ENCODE peak calls at places on chromosome 9, in ten cellular contexts. One of them, this sample, is unnamed.

GRCh38 chr9:68931821-68932220 is 82.1 kb downstream of the PRKACG start:
- DNase-seq in fibroblast of pulmonary artery: no peak
- DNase-seq in AG10803: no peak
- DNase-seq in dorsolateral prefrontal cortex: no peak
- DNase-seq in fibroblast of the aortic adventitia: no peak
- DNase-seq in tibial nerve: no peak
- DNase-seq in SK-N-SH: no peak
- DNase-seq in AG09309: no peak
- DNase-seq in epithelial cell of esophagus: no peak
- DNase-seq in PC-3: no peak
- DNase-seq in this sample: no peak

GRCh38 chr9:8364021-8364782 is 564.6 kb upstream of the DMAC1 start:
- DNase-seq in fibroblast of pulmonary artery: no peak
- DNase-seq in AG10803: no peak
- DNase-seq in dorsolateral prefrontal cortex: peak
- DNase-seq in fibroblast of the aortic adventitia: no peak
- DNase-seq in tibial nerve: no peak
- DNase-seq in SK-N-SH: no peak
- DNase-seq in AG09309: no peak
- DNase-seq in epithelial cell of esophagus: no peak
- DNase-seq in PC-3: no peak
- DNase-seq in this sample: no peak

GRCh38 chr9:88460583-88461332 is 72.5 kb downstream of the SPIN1 start:
- DNase-seq in fibroblast of pulmonary artery: no peak
- DNase-seq in AG10803: peak
- DNase-seq in dorsolateral prefrontal cortex: no peak
- DNase-seq in fibroblast of the aortic adventitia: no peak
- DNase-seq in tibial nerve: no peak
- DNase-seq in SK-N-SH: no peak
- DNase-seq in AG09309: no peak
- DNase-seq in epithelial cell of esophagus: peak
- DNase-seq in PC-3: peak
- DNase-seq in this sample: no peak

GRCh38 chr9:134814598-134815215 is 65.9 kb upstream of the FCN2 start:
- DNase-seq in fibroblast of pulmonary artery: peak
- DNase-seq in AG10803: peak
- DNase-seq in dorsolateral prefrontal cortex: no peak
- DNase-seq in fibroblast of the aortic adventitia: peak
- DNase-seq in tibial nerve: no peak
- DNase-seq in SK-N-SH: no peak
- DNase-seq in AG09309: peak
- DNase-seq in epithelial cell of esophagus: no peak
- DNase-seq in PC-3: peak
- DNase-seq in this sample: no peak

GRCh38 chr9:130432362-130432761 is 12.4 kb upstream of the ASS1 start:
- DNase-seq in fibroblast of pulmonary artery: no peak
- DNase-seq in AG10803: no peak
- DNase-seq in dorsolateral prefrontal cortex: no peak
- DNase-seq in fibroblast of the aortic adventitia: no peak
- DNase-seq in tibial nerve: no peak
- DNase-seq in SK-N-SH: peak
- DNase-seq in AG09309: no peak
- DNase-seq in epithelial cell of esophagus: no peak
- DNase-seq in PC-3: peak
- DNase-seq in this sample: no peak

GRCh38 chr9:757246-757881 is 84.1 kb upstream of the DMRT1 start:
- DNase-seq in fibroblast of pulmonary artery: peak
- DNase-seq in AG10803: peak
- DNase-seq in dorsolateral prefrontal cortex: no peak
- DNase-seq in fibroblast of the aortic adventitia: peak
- DNase-seq in tibial nerve: no peak
- DNase-seq in SK-N-SH: peak
- DNase-seq in AG09309: peak
- DNase-seq in epithelial cell of esophagus: peak
- DNase-seq in PC-3: peak
- DNase-seq in this sample: no peak

GRCh38 chr9:130627051-130627450 is 37.3 kb upstream of the PRDM12 start:
- DNase-seq in fibroblast of pulmonary artery: no peak
- DNase-seq in AG10803: no peak
- DNase-seq in dorsolateral prefrontal cortex: no peak
- DNase-seq in fibroblast of the aortic adventitia: no peak
- DNase-seq in tibial nerve: no peak
- DNase-seq in SK-N-SH: no peak
- DNase-seq in AG09309: no peak
- DNase-seq in epithelial cell of esophagus: no peak
- DNase-seq in PC-3: no peak
- DNase-seq in this sample: no peak

GRCh38 chr9:32395483-32396216 is 11.2 kb downstream of the ACO1 start:
- DNase-seq in fibroblast of pulmonary artery: peak
- DNase-seq in AG10803: peak
- DNase-seq in dorsolateral prefrontal cortex: no peak
- DNase-seq in fibroblast of the aortic adventitia: peak
- DNase-seq in tibial nerve: peak
- DNase-seq in SK-N-SH: peak
- DNase-seq in AG09309: peak
- DNase-seq in epithelial cell of esophagus: peak
- DNase-seq in PC-3: peak
- DNase-seq in this sample: peak

GRCh38 chr9:129726322-129727160 is 26.3 kb downstream of the PTGES start:
- DNase-seq in fibroblast of pulmonary artery: peak
- DNase-seq in AG10803: peak
- DNase-seq in dorsolateral prefrontal cortex: peak
- DNase-seq in fibroblast of the aortic adventitia: peak
- DNase-seq in tibial nerve: peak
- DNase-seq in SK-N-SH: peak
- DNase-seq in AG09309: no peak
- DNase-seq in epithelial cell of esophagus: peak
- DNase-seq in PC-3: peak
- DNase-seq in this sample: peak

GRCh38 chr9:110933350-110934001 is 104.8 kb downstream of the LPAR1 start:
- DNase-seq in fibroblast of pulmonary artery: no peak
- DNase-seq in AG10803: peak
- DNase-seq in dorsolateral prefrontal cortex: no peak
- DNase-seq in fibroblast of the aortic adventitia: peak
- DNase-seq in tibial nerve: no peak
- DNase-seq in SK-N-SH: no peak
- DNase-seq in AG09309: no peak
- DNase-seq in epithelial cell of esophagus: no peak
- DNase-seq in PC-3: no peak
- DNase-seq in this sample: no peak

GRCh38 chr9:98532574-98532973 is 176.2 kb downstream of the GABBR2 start:
- DNase-seq in fibroblast of pulmonary artery: no peak
- DNase-seq in AG10803: peak
- DNase-seq in dorsolateral prefrontal cortex: no peak
- DNase-seq in fibroblast of the aortic adventitia: peak
- DNase-seq in tibial nerve: no peak
- DNase-seq in SK-N-SH: no peak
- DNase-seq in AG09309: no peak
- DNase-seq in epithelial cell of esophagus: no peak
- DNase-seq in PC-3: no peak
- DNase-seq in this sample: no peak

GRCh38 chr9:98533866-98534265 is 174.9 kb downstream of the GABBR2 start:
- DNase-seq in fibroblast of pulmonary artery: no peak
- DNase-seq in AG10803: no peak
- DNase-seq in dorsolateral prefrontal cortex: no peak
- DNase-seq in fibroblast of the aortic adventitia: no peak
- DNase-seq in tibial nerve: no peak
- DNase-seq in SK-N-SH: no peak
- DNase-seq in AG09309: no peak
- DNase-seq in epithelial cell of esophagus: no peak
- DNase-seq in PC-3: no peak
- DNase-seq in this sample: no peak

GRCh38 chr9:98533132-98533531 is 175.6 kb downstream of the GABBR2 start:
- DNase-seq in fibroblast of pulmonary artery: no peak
- DNase-seq in AG10803: peak
- DNase-seq in dorsolateral prefrontal cortex: no peak
- DNase-seq in fibroblast of the aortic adventitia: no peak
- DNase-seq in tibial nerve: no peak
- DNase-seq in SK-N-SH: no peak
- DNase-seq in AG09309: no peak
- DNase-seq in epithelial cell of esophagus: no peak
- DNase-seq in PC-3: no peak
- DNase-seq in this sample: no peak

GRCh38 chr9:98530806-98531386 is 177.8 kb downstream of the GABBR2 start:
- DNase-seq in fibroblast of pulmonary artery: no peak
- DNase-seq in AG10803: no peak
- DNase-seq in dorsolateral prefrontal cortex: no peak
- DNase-seq in fibroblast of the aortic adventitia: no peak
- DNase-seq in tibial nerve: no peak
- DNase-seq in SK-N-SH: no peak
- DNase-seq in AG09309: no peak
- DNase-seq in epithelial cell of esophagus: no peak
- DNase-seq in PC-3: no peak
- DNase-seq in this sample: no peak

DNA sequence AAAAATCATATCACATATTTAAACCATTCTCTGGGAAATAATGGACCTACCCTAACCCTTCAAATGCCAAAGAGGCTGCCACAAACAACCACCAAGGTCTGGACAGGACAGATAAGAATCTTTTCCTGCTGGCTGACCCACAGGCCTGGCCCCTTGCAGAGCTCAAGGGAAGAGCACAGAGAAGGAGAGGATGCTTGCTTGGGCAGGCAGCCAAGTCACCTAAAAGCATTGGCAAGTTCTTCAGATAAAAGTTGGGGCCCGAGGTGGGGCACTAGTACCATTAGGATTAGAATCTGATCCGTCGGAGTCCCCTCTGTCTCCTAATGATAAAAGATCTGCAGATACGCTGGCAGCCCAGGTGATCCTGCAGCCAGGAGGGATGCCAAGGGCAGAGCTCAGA is 176.6 kb downstream of the GABBR2 start:
- DNase-seq in fibroblast of pulmonary artery: no peak
- DNase-seq in AG10803: no peak
- DNase-seq in dorsolateral prefrontal cortex: no peak
- DNase-seq in fibroblast of the aortic adventitia: no peak
- DNase-seq in tibial nerve: no peak
- DNase-seq in SK-N-SH: no peak
- DNase-seq in AG09309: no peak
- DNase-seq in epithelial cell of esophagus: no peak
- DNase-seq in PC-3: no peak
- DNase-seq in this sample: no peak
- TF ChIP-seq CTCF in fibroblast of pulmonary artery: no peak
- TF ChIP-seq CTCF in AG10803: no peak
- TF ChIP-seq CTCF in dorsolateral prefrontal cortex: no peak
- TF ChIP-seq CTCF in fibroblast of the aortic adventitia: no peak
- TF ChIP-seq CTCF in tibial nerve: no peak
- TF ChIP-seq CTCF in SK-N-SH: no peak
- TF ChIP-seq CTCF in AG09309: no peak
- TF ChIP-seq CTCF in epithelial cell of esophagus: no peak
- TF ChIP-seq CTCF in PC-3: no peak
- TF ChIP-seq CTCF in this sample: no peak

GRCh38 chr9:20373263-20373662 is 249.0 kb downstream of the MLLT3 start:
- DNase-seq in fibroblast of pulmonary artery: no peak
- DNase-seq in AG10803: no peak
- DNase-seq in dorsolateral prefrontal cortex: no peak
- DNase-seq in fibroblast of the aortic adventitia: no peak
- DNase-seq in tibial nerve: no peak
- DNase-seq in SK-N-SH: no peak
- DNase-seq in AG09309: no peak
- DNase-seq in epithelial cell of esophagus: no peak
- DNase-seq in PC-3: no peak
- DNase-seq in this sample: no peak

GRCh38 chr9:20364954-20365353 is 257.3 kb downstream of the MLLT3 start:
- DNase-seq in fibroblast of pulmonary artery: no peak
- DNase-seq in AG10803: no peak
- DNase-seq in dorsolateral prefrontal cortex: no peak
- DNase-seq in fibroblast of the aortic adventitia: no peak
- DNase-seq in tibial nerve: no peak
- DNase-seq in SK-N-SH: no peak
- DNase-seq in AG09309: no peak
- DNase-seq in epithelial cell of esophagus: no peak
- DNase-seq in PC-3: no peak
- DNase-seq in this sample: no peak

DNA sequence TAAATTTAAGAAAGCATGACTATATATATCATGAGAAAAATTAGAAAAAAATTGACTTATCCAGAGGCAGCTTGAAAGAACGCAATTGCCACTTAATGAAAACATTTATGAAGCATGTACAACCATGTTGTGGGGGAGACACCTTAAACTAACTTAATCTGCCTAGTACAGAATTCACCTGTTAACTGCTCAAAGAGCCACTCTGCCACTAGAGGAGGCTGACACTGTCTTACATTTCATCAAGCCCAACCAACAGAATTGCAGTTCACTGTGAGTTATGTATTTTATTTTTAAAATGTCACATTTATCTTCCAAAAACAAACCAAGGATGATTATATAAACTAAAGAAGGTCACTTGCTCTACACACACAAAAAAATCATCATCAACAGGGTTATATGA is 252.9 kb downstream of the MLLT3 start:
- DNase-seq in fibroblast of pulmonary artery: no peak
- DNase-seq in AG10803: no peak
- DNase-seq in dorsolateral prefrontal cortex: no peak
- DNase-seq in fibroblast of the aortic adventitia: no peak
- DNase-seq in tibial nerve: no peak
- DNase-seq in SK-N-SH: no peak
- DNase-seq in AG09309: no peak
- DNase-seq in epithelial cell of esophagus: no peak
- DNase-seq in PC-3: no peak
- DNase-seq in this sample: no peak
- TF ChIP-seq CTCF in fibroblast of pulmonary artery: no peak
- TF ChIP-seq CTCF in AG10803: no peak
- TF ChIP-seq CTCF in dorsolateral prefrontal cortex: no peak
- TF ChIP-seq CTCF in fibroblast of the aortic adventitia: no peak
- TF ChIP-seq CTCF in tibial nerve: no peak
- TF ChIP-seq CTCF in SK-N-SH: no peak
- TF ChIP-seq CTCF in AG09309: no peak
- TF ChIP-seq CTCF in epithelial cell of esophagus: peak
- TF ChIP-seq CTCF in PC-3: peak
- TF ChIP-seq CTCF in this sample: no peak

DNA sequence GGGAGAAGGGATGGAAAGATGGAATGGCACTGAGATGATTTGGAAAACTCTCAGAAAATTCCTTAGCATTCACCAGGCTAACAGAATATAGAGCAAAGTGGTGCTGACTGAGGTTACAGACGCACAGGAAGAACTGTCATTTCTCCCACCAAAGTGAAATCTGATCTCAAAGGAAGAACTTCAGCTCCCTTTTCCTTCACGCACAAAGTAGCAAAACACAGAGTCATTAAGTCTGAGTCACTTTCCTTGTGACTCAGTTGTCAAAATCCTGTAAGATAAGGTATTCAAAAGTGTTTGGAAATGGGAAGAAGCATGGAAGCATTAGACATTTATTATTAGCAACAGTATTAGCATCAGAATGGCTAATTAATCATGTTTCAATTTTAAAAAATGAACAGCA is 11.7 kb downstream of the MPDZ start:
- DNase-seq in fibroblast of pulmonary artery: peak
- DNase-seq in AG10803: peak
- DNase-seq in dorsolateral prefrontal cortex: no peak
- DNase-seq in fibroblast of the aortic adventitia: peak
- DNase-seq in tibial nerve: no peak
- DNase-seq in SK-N-SH: no peak
- DNase-seq in AG09309: peak
- DNase-seq in epithelial cell of esophagus: peak
- DNase-seq in PC-3: peak
- DNase-seq in this sample: no peak
- TF ChIP-seq CTCF in fibroblast of pulmonary artery: no peak
- TF ChIP-seq CTCF in AG10803: no peak
- TF ChIP-seq CTCF in dorsolateral prefrontal cortex: no peak
- TF ChIP-seq CTCF in fibroblast of the aortic adventitia: no peak
- TF ChIP-seq CTCF in tibial nerve: no peak
- TF ChIP-seq CTCF in SK-N-SH: no peak
- TF ChIP-seq CTCF in AG09309: no peak
- TF ChIP-seq CTCF in epithelial cell of esophagus: no peak
- TF ChIP-seq CTCF in PC-3: no peak
- TF ChIP-seq CTCF in this sample: no peak

GRCh38 chr9:13688990-13689600 is 409.6 kb upstream of the MPDZ start:
- DNase-seq in fibroblast of pulmonary artery: peak
- DNase-seq in AG10803: peak
- DNase-seq in dorsolateral prefrontal cortex: peak
- DNase-seq in fibroblast of the aortic adventitia: peak
- DNase-seq in tibial nerve: no peak
- DNase-seq in SK-N-SH: no peak
- DNase-seq in AG09309: no peak
- DNase-seq in epithelial cell of esophagus: peak
- DNase-seq in PC-3: peak
- DNase-seq in this sample: no peak
- TF ChIP-seq CTCF in fibroblast of pulmonary artery: peak
- TF ChIP-seq CTCF in AG10803: peak
- TF ChIP-seq CTCF in dorsolateral prefrontal cortex: peak
- TF ChIP-seq CTCF in fibroblast of the aortic adventitia: peak
- TF ChIP-seq CTCF in tibial nerve: no peak
- TF ChIP-seq CTCF in SK-N-SH: peak
- TF ChIP-seq CTCF in AG09309: peak
- TF ChIP-seq CTCF in epithelial cell of esophagus: peak
- TF ChIP-seq CTCF in PC-3: peak
- TF ChIP-seq CTCF in this sample: peak

This sample was measured in AG09319.